ENCODE peak calls at places on chromosome 12, in seven cellular contexts. K is mesothelial cell of epicardium; J is SK-N-DZ; C is M059J; H is GM23248; M is activated CD4-positive, alpha-beta T cell treated with anti-CD3 and anti-CD28 coated beads, Interleukin-2, amount 10 ng/mL, durations not matched to agents 7 days and 5 days; A is stimulated activated CD4-positive, alpha-beta T cell treated with anti-CD3 and anti-CD28 coated beads, Interleukin-15, amount 100 ng/mL, for 48 hours. D is an unnamed sample.
A peak's percentile ranks its signal among the peaks of the same experiment; 100 is the strongest.

GRCh38 chr12:617304-617915 is 45.8 kb downstream of the NINJ2 start:
- DNase-seq in K (no peak), J (no peak), C (no peak), H (no peak), M (no peak), A (no peak), D (no peak)

GRCh38 chr12:131281016-131281415 is 327.3 kb downstream of the ADGRD1 start:
- DNase-seq in K (no peak), J (no peak), C (no peak), H (no peak), M (no peak), A (no peak), D (no peak)

GRCh38 chr12:107593713-107594381 is 91.8 kb upstream of the PWP1 start:
- DNase-seq in K (no peak), J (peak; percentile 13), C (no peak), H (no peak), M (no peak), A (no peak), D (peak; percentile 74)

GRCh38 chr12:116384175-116384574 is 106.7 kb upstream of the MED13L start:
- DNase-seq in K (no peak), J (no peak), C (no peak), H (no peak), M (no peak), A (no peak), D (no peak)

GRCh38 chr12:12885060-12885792 is 6.1 kb upstream of the GPRC5A start:
- DNase-seq in K (no peak), J (no peak), C (no peak), H (no peak), M (no peak), A (no peak), D (no peak)

GRCh38 chr12:119334459-119335170 is at the start of gene CCDC60:
- DNase-seq in K (no peak), J (no peak), C (no peak), H (no peak), M (no peak), A (no peak), D (no peak)

GRCh38 chr12:2287151-2287550 is 234.4 kb downstream of the CACNA1C start:
- DNase-seq in K (no peak), J (no peak), C (no peak), H (peak; percentile 34), M (no peak), A (no peak), D (no peak)

GRCh38 chr12:10395390-10395998 is 5.7 kb upstream of the KLRK1 start:
- DNase-seq in K (no peak), J (no peak), C (peak; percentile 95), H (peak; percentile 52), M (no peak), A (no peak), D (no peak)

GRCh38 chr12:122788387-122788786 is 14.0 kb downstream of the CCDC62 start:
- DNase-seq in K (no peak), J (no peak), C (peak; percentile 64), H (peak; percentile 73), M (no peak), A (no peak), D (no peak)

GRCh38 chr12:52082988-52083637 is 3.6 kb downstream of the SMIM41 start:
- DNase-seq in K (no peak), J (peak; percentile 78), C (peak; percentile 42), H (peak; percentile 78), M (peak; percentile 73), A (peak; percentile 26), D (peak; percentile 46)

GRCh38 chr12:69405466-69405865 is 45.9 kb downstream of the YEATS4 start:
- DNase-seq in K (no peak), J (no peak), C (peak; percentile 96), H (peak; percentile 97), M (no peak), A (no peak), D (no peak)

GRCh38 chr12:67766370-67766769 is 117.8 kb downstream of the DYRK2 start:
- DNase-seq in K (no peak), J (peak; percentile 32), C (peak; percentile 89), H (peak; percentile 87), M (no peak), A (no peak), D (no peak)

GRCh38 chr12:45646851-45647581 is 82.5 kb upstream of the ARID2 start:
- DNase-seq in K (no peak), J (no peak), C (no peak), H (no peak), M (no peak), A (no peak), D (no peak)

GRCh38 chr12:131735153-131735456 is 24.2 kb downstream of the SFSWAP start:
- DNase-seq in K (no peak), J (no peak), C (no peak), H (no peak), M (no peak), A (no peak), D (no peak)

GRCh38 chr12:112599871-112600270 is 181.1 kb downstream of the PTPN11 start:
- DNase-seq in K (no peak), J (no peak), C (no peak), H (peak; percentile 73), M (no peak), A (no peak), D (no peak)

GRCh38 chr12:96571101-96571862 is 81.9 kb downstream of the CFAP54 start:
- DNase-seq in K (no peak), J (no peak), C (no peak), H (no peak), M (no peak), A (no peak), D (peak; percentile 70)

GRCh38 chr12:1527789-1528188 is 66.6 kb downstream of the FBXL14 start:
- DNase-seq in K (no peak), J (no peak), C (peak; percentile 97), H (peak; percentile 98), M (no peak), A (no peak), D (no peak)

D was measured in MM.1S.